ENCODE peak calls at places on chromosomes 2 and 18, in five cellular contexts. C, R, T, L and J are unnamed samples.

GRCh38 chr2:158024288-158024898 is 77.3 kb upstream of the UPP2 start:
- DNase-seq in R (peak), C (peak), T (no peak), L (no peak), J (peak)

GRCh38 chr18:30094556-30094955 is 948.0 kb downstream of the DSC3 start:
- DNase-seq in R (peak), C (no peak), T (no peak), L (no peak), J (no peak)

GRCh38 chr2:121479882-121480522 is 50.7 kb upstream of the RNU4ATAC start:
- DNase-seq in L (no peak), R (peak), T (no peak), C (peak), J (peak)

GRCh38 chr2:198596985-198597384 is 792.6 kb downstream of the PLCL1 start:
- DNase-seq in L (no peak), C (no peak), T (no peak), R (no peak), J (no peak)

GRCh38 chr2:13040043-13040442 is 323.3 kb downstream of the TRIB2 start:
- DNase-seq in R (no peak), T (no peak), L (no peak), C (no peak), J (no peak)

GRCh38 chr2:113979172-113980128 is 89.6 kb downstream of the ACTR3 start:
- DNase-seq in L (no peak), R (no peak), C (peak), T (no peak), J (peak)

GRCh38 chr2:44130441-44130840 is 38.2 kb upstream of the PPM1B start:
- DNase-seq in C (no peak), R (peak), T (no peak), L (no peak), J (no peak)

GRCh38 chr2:43186679-43187374 is 39.6 kb downstream of the ZFP36L2 start:
- DNase-seq in R (no peak), T (no peak), C (peak), L (no peak), J (no peak)

GRCh38 chr2:216057688-216058193 is 23.9 kb downstream of the PECR start:
- DNase-seq in L (no peak), R (no peak), T (no peak), C (no peak), J (no peak)

GRCh38 chr2:134021830-134022524 is 231.9 kb upstream of the MGAT5 start:
- DNase-seq in C (no peak), L (no peak), T (no peak), R (no peak), J (no peak)

GRCh38 chr2:238422285-238422684 is 4.4 kb upstream of the ASB1 start:
- DNase-seq in L (no peak), R (no peak), T (no peak), C (no peak), J (no peak)

GRCh38 chr18:23573948-23574431 is 12.3 kb downstream of the NPC1 start:
- DNase-seq in T (no peak), R (peak), L (no peak), C (peak), J (no peak)

GRCh38 chr18:62894681-62895390 is 179.5 kb downstream of the PHLPP1 start:
- DNase-seq in T (no peak), L (no peak), C (no peak), R (no peak), J (no peak)

DNA sequence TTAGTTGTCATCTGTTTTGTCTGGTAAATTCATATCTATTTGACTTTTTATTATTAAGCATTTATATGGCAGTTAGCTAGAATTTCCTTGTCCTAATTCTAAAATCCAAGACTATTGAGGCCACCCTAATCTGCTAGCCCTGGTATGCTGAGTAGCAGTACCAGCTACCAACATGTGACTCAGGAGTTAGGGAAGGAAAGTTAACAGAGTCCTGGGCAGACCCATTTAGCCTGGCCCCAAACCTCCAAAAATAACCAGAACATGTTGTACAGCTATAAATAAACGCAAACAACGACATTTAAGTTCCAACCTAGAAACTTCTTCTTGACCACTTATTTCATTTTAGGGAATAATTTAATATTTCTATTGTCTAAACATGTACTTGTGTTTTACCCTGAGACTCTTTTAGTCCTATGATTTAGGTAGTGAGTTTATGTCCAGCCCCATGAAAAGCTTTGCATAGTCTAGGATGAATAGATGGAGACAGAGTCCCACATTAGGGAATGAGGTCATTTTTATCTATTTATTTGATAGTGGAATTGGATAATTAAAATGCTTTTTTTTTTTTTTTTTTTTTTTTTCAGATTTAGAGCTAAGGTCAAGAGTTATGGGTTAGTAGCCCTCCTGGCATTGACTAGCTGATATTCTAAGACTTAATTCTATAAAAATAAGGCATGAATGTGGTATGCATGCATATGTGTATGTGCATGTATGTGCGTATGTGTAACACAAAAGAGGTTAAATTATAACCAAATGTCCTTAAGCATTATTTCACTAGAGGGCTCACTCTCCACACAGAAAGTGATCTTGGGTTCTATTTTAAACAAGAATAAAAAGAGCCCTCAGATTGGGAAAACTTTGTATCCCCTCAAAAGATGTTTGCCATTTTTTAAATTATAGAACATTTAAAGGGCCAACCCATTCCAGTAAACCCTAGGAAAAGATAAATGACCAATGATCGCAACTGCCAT is 160.0 kb upstream of the MAPRE2 start:
- DNase-seq in R (peak), T (no peak), L (no peak), C (no peak), J (no peak)
- TF ChIP-seq CTCF in R (no peak), T (no peak), L (no peak), C (peak), J (no peak)

GRCh38 chr2:96546321-96546720 is 9.8 kb downstream of the ARID5A start:
- DNase-seq in T (no peak), C (peak), L (no peak), R (no peak), J (no peak)

GRCh38 chr2:96547203-96547641 is 10.7 kb downstream of the ARID5A start:
- DNase-seq in C (peak), T (no peak), R (no peak), L (no peak), J (no peak)

GRCh38 chr2:96548558-96549465 is 12.3 kb downstream of the ARID5A start:
- DNase-seq in T (no peak), L (no peak), C (peak), R (no peak), J (no peak)

GRCh38 chr2:96546797-96547196 is 10.2 kb downstream of the ARID5A start:
- DNase-seq in T (no peak), C (no peak), R (no peak), L (no peak), J (no peak)

GRCh38 chr2:96547751-96548161 is 11.2 kb downstream of the ARID5A start:
- DNase-seq in T (no peak), C (peak), R (peak), L (no peak), J (no peak)
- H3K4me3 ChIP-seq in T (no peak), C (no peak), R (no peak), L (no peak), J (no peak)

DNA sequence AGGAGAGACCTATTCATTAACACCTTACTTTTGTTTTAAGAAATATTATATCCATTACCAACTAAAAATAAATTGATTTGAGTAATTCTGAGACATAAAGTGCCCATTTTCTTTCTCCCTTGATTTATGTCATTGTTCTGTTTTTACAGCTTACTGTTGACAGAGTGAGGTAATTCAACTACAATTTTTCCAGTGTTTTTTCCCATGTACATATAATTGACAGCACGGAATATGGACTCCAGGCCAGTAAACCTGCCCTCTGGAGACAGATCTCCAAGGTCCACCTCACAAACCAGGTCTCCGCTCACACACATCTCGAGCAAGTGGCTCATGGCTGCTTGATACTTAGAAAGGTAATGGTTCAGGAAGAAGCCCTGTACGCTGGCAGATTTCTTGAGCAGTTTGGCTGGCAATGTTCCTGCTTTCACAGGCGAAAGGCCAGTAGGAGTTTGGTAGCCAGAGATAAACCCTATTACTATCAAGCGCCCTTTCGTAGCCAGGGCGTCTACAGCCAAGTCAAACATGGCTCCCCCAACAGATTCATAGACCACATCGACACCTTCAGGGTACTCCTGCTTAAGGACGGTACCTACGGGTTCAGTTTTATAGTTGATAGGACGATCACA is 7.6 kb downstream of the PTGR3 start:
- DNase-seq in R (no peak), T (no peak), C (no peak), L (no peak), J (no peak)
- H3K27ac ChIP-seq in R (no peak), T (no peak), C (no peak), L (peak), J (peak)

DNA sequence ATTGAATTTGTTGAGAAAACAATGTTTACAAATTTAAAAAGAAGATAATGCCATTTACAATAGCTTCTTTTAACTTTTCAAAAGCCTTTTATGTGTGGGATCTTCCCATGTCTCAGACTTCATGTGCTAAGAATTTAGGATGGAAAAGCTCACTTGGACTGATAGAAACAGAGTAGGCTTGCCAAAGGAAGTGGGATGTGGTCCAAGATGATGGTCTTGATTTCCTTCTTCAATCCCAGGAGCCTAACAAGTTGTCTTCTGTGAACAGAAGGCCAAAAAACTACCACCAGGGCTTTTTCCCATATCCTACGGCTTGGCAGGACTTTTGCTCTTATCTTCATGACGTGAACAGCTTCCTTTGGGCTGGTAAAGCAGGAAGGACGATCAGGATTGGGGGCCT is 9.5 kb downstream of the CXCR4 start:
- DNase-seq in T (no peak), L (no peak), C (no peak), R (no peak), J (no peak)
- TF ChIP-seq CTCF in T (no peak), L (no peak), C (no peak), R (no peak), J (no peak)

GRCh38 chr18:58941426-58942099 is 76.9 kb downstream of the ZNF532 start:
- DNase-seq in C (no peak), R (no peak), L (no peak), T (no peak), J (no peak)

GRCh38 chr18:58934933-58935577 is 70.4 kb downstream of the ZNF532 start:
- DNase-seq in R (no peak), T (no peak), L (no peak), C (no peak), J (no peak)

GRCh38 chr18:58937913-58938312 is 73.2 kb downstream of the ZNF532 start:
- DNase-seq in C (no peak), T (no peak), L (no peak), R (no peak), J (no peak)

GRCh38 chr18:58934356-58934755 is 69.7 kb downstream of the ZNF532 start:
- DNase-seq in R (no peak), T (no peak), L (no peak), C (no peak), J (no peak)

DNA sequence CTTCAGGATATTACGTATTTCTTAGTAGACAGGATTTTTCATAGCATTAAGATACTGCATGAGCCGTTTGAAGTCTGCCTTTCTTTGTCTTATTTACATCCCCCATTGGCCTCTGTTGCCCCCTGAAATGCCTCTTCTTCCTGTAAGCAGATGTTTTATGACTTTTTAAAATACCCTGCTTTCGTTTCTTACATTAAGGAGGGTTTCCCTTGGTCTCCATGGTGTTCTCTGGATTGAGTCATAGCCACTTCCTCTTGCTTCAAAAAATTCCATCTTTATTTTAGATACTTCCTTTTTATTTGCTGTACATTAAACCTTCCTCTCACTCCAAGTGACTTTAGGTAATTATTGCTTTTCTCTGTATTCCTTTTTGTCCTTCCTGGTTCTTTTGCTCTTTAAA is 72.5 kb downstream of the ZNF532 start:
- DNase-seq in T (peak), C (no peak), L (no peak), R (peak), J (no peak)
- H3K4me3 ChIP-seq in T (no peak), C (no peak), L (no peak), R (no peak), J (no peak)

GRCh38 chr18:28802546-28802945 is 625.6 kb upstream of the CDH2 start:
- DNase-seq in C (no peak), R (no peak), L (no peak), T (no peak), J (no peak)

GRCh38 chr18:28805491-28805890 is 628.6 kb upstream of the CDH2 start:
- DNase-seq in R (no peak), L (no peak), C (no peak), T (no peak), J (no peak)

GRCh38 chr18:28804512-28805214 is 627.7 kb upstream of the CDH2 start:
- DNase-seq in L (no peak), R (no peak), C (no peak), T (no peak), J (no peak)

GRCh38 chr18:28801876-28802275 is 624.9 kb upstream of the CDH2 start:
- DNase-seq in L (no peak), T (no peak), R (no peak), C (no peak), J (no peak)
- H3K27ac ChIP-seq in L (no peak), T (no peak), R (no peak), C (no peak), J (no peak)